ENCODE peak calls at places on chromosomes 1 and 21, in four cellular contexts. P, L, A and N are unnamed samples.
A peak's percentile ranks its signal among the peaks of the same experiment; 100 is the strongest.

GRCh38 chr1:203507227-203507626 is 13.3 kb downstream of the OPTC start:
- DNase-seq in L (peak; percentile 38), P (no peak), A (no peak), N (no peak)

GRCh38 chr1:213720032-213720431 is 267.7 kb upstream of the PROX1 start:
- DNase-seq in L (no peak), P (no peak), A (no peak), N (no peak)

GRCh38 chr21:45976666-45977335 is 4.8 kb upstream of the COL6A1 start:
- DNase-seq in L (no peak), A (peak; percentile 51), P (no peak), N (peak; percentile 56)

GRCh38 chr1:219340796-219341195 is 167.1 kb downstream of the LYPLAL1 start:
- DNase-seq in L (peak; percentile 21), P (no peak), A (no peak), N (no peak)

GRCh38 chr1:68377098-68377497 is 72.7 kb downstream of the RPE65 start:
- DNase-seq in A (no peak), L (no peak), P (no peak), N (no peak)

GRCh38 chr21:46325073-46325912 is 1.3 kb downstream of the PCNT start:
- DNase-seq in A (peak; percentile 70), L (peak; percentile 40), P (peak; percentile 27), N (no peak)

GRCh38 chr1:231310391-231310934 is 27.2 kb downstream of the EXOC8 start:
- DNase-seq in A (no peak), L (no peak), P (no peak), N (no peak)

GRCh38 chr1:46342084-46342656 is 1.6 kb downstream of the NSUN4 start:
- DNase-seq in A (no peak), L (peak; percentile 33), P (no peak), N (no peak)

GRCh38 chr1:10399487-10399917 is 638 bp downstream of the PGD start:
- DNase-seq in L (peak; percentile 35), P (peak; percentile 7), A (no peak), N (no peak)

GRCh38 chr1:116389013-116389412 is 16.0 kb downstream of the ATP1A1 start:
- DNase-seq in A (no peak), P (no peak), L (no peak), N (no peak)

GRCh38 chr1:116388122-116388521 is 15.1 kb downstream of the ATP1A1 start:
- DNase-seq in P (no peak), L (no peak), A (no peak), N (no peak)

GRCh38 chr1:116386042-116386441 is 13.0 kb downstream of the ATP1A1 start:
- DNase-seq in P (no peak), L (no peak), A (no peak), N (no peak)

GRCh38 chr1:116389705-116390104 is 16.7 kb downstream of the ATP1A1 start:
- DNase-seq in A (no peak), P (no peak), L (no peak), N (no peak)

DNA sequence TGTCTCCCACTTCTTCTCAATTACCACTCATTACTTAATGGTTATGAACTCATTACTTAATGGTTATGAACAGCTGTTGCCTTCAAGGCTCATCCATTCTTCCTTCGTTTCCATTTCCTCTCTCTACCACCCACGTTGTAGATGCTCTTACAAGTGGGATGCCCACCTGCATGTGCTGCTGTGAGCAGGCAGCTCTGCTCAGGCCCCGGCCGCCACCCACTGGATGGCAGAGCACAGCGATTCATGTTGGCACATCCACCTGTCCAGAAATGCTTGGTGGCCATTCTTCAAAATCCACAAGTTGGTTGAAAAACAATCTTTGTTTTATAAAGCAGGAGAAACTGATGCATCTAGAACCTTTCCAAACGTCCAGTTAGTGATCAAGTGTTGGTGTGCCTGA is 14.5 kb downstream of the ATP1A1 start:
- DNase-seq in P (no peak), L (no peak), A (no peak), N (no peak)
- H3K9me3 ChIP-seq in P (no peaks in the 10 kb centered on the region), L (no peaks in the 10 kb centered on the region), A (no peaks in the 10 kb centered on the region), N (no peaks in the 10 kb centered on the region)

DNA sequence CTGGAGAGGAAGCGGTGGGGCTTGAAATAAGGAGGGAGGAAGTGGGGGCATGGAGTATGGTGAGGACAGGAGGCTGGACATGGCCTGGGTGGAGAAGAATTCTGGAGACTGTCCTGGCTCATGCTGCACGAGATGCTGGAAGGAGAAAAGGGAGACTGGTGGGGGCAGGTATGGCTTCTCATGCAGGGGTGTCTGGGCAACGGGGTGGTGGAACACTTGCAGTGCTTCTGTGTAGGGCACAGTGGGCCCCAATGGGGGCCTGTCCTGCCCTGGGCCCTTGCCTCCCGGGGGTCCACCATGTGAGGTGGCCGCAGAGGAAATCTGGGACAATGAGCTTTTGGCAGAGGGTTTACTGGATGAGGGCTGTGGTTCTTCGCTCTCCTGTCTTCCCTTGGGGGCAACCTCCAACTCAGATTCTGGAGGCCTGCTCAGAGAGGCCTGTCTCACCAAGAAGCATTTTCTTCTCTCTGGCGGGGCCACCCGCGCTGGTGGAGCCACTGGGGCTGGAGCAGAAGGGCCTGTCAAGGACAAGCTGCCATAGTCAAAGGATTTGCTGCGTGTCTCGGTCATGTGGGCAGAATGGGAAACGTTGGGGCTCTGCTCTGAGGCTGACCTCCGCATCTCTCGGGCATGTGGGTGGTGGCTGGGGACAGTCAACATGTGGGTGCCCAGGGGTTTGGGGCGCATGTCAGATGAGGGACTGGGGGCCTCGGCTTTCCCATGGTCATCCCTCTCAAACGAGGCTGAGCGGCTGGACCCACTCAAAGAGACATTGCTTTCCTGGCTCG is 96.9 kb upstream of the EDN2 start:
- DNase-seq in P (no peak), L (no peak), A (no peak), N (no peak)
- H3K9me3 ChIP-seq in P (no peaks in the 10 kb centered on the region), L (no peaks in the 10 kb centered on the region), A (peaks cover 3% of the 10 kb centered on the region), N (no peaks in the 10 kb centered on the region)

GRCh38 chr21:9758888-9759287 is 762.5 kb upstream of the TPTE start:
- DNase-seq in P (no peak), A (no peak), L (no peak), N (no peak)

GRCh38 chr21:9753943-9754342 is 767.4 kb upstream of the TPTE start:
- DNase-seq in P (no peak), A (no peak), L (no peak), N (peak; percentile 34)

GRCh38 chr21:9758141-9758540 is 763.2 kb upstream of the TPTE start:
- DNase-seq in A (no peak), L (no peak), P (no peak), N (no peak)

GRCh38 chr21:9756677-9757076 is 764.7 kb upstream of the TPTE start:
- DNase-seq in P (no peak), A (no peak), L (no peak), N (peak; percentile 16)

GRCh38 chr21:9755611-9756010 is 765.8 kb upstream of the TPTE start:
- DNase-seq in P (no peak), L (no peak), A (no peak), N (peak; percentile 54)
- H3K9me3 ChIP-seq in P (no peaks in the 10 kb centered on the region), L (peaks cover 4% of the 10 kb centered on the region), A (peaks cover 80% of the 10 kb centered on the region), N (no peaks in the 10 kb centered on the region)

DNA sequence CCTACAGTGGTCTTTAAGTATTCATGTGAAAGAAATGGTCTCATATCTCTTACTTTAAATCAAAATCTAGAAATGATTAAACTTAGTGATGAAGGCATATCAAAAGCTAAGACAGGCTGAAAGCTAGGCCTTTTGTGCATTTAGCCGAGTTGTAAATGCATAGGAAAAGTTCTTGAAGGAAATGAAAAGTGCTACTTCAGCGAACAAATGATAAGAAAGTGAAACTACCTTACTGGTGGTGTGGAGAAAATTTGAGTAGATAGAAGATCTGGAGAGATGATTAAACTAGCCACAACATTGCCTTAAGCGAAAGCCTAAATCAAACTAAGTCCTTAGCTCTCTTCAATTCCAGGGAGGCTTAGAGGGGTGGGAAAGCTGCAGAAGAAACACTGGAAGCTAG is 147.6 kb downstream of the DSCAM start:
- DNase-seq in L (no peak), A (no peak), P (no peak), N (no peak)
- H3K9me3 ChIP-seq in L (no peaks in the 10 kb centered on the region), A (no peaks in the 10 kb centered on the region), P (no peaks in the 10 kb centered on the region), N (no peaks in the 10 kb centered on the region)